ENCODE peak calls at places on chromosomes 5 and 9, in five cellular contexts. I is choroid plexus epithelial cell; D is epithelial cell of proximal tubule; F is stimulated activated CD4-positive, alpha-beta T cell treated with anti-CD3 and anti-CD28 coated beads, Interleukin-1b, Interleukin-23, amount 100 ng/mL, for 4 hours; C is glutamatergic neuron. W is an unnamed sample.

GRCh38 chr5:57094753-57095683 is 78.8 kb upstream of the GPBP1 start:
- DNase-seq in I (peak), D (no peak), F (no peak), C (peak), W (peak)

GRCh38 chr9:126203313-126203712 is 123.3 kb upstream of the MVB12B start:
- DNase-seq in I (no peak), D (no peak), F (no peak), C (no peak), W (peak)

GRCh38 chr5:9765421-9765820 is 135.3 kb upstream of the TAS2R1 start:
- DNase-seq in I (peak), D (no peak), F (no peak), C (no peak), W (no peak)

GRCh38 chr5:37721447-37721871 is 118.4 kb downstream of the GDNF start:
- DNase-seq in I (peak), D (no peak), F (no peak), C (no peak), W (no peak)

GRCh38 chr9:115111854-115112253 is 6.1 kb downstream of the TNC start:
- DNase-seq in I (no peak), D (no peak), F (no peak), C (no peak), W (no peak)

GRCh38 chr5:143304836-143305475 is 98.5 kb downstream of the NR3C1 start:
- DNase-seq in I (peak), D (no peak), F (no peak), C (no peak), W (no peak)

GRCh38 chr9:136079211-136079915 is 15.7 kb downstream of the NACC2 start:
- DNase-seq in I (peak), D (no peak), F (no peak), C (no peak), W (no peak)

GRCh38 chr5:147504001-147504400 is 5.9 kb downstream of the DPYSL3 start:
- DNase-seq in I (peak), D (no peak), F (no peak), C (no peak), W (no peak)

GRCh38 chr9:93669116-93669957 is 93.0 kb downstream of the PHF2 start:
- DNase-seq in I (no peak), D (no peak), F (no peak), C (peak), W (no peak)

GRCh38 chr5:13660072-13660471 is 284.4 kb downstream of the DNAH5 start:
- DNase-seq in I (peak), D (no peak), F (no peak), C (no peak), W (no peak)

GRCh38 chr5:179160584-179160983 is 100.4 kb downstream of the ZNF354C start:
- DNase-seq in I (no peak), D (no peak), F (no peak), C (no peak), W (peak)

GRCh38 chr5:164139423-164139822 is 634.0 kb downstream of the MAT2B start:
- DNase-seq in I (no peak), D (no peak), F (no peak), C (no peak), W (no peak)

GRCh38 chr9:114988962-114989599 is 58.7 kb upstream of the TNFSF8 start:
- DNase-seq in I (peak), D (no peak), F (no peak), C (no peak), W (no peak)

GRCh38 chr9:77726814-77727213 is 78.7 kb upstream of the GNA14 start:
- DNase-seq in I (no peak), D (no peak), F (no peak), C (no peak), W (no peak)

GRCh38 chr9:105554042-105554441 is 3.9 kb upstream of the FKTN start:
- DNase-seq in I (no peak), D (no peak), F (no peak), C (no peak), W (no peak)

GRCh38 chr5:142597546-142598337 is 88.1 kb downstream of the FGF1 start:
- DNase-seq in I (peak), D (no peak), F (no peak), C (peak), W (no peak)

GRCh38 chr5:11398728-11399127 is 505.5 kb downstream of the CTNND2 start:
- DNase-seq in I (no peak), D (no peak), F (no peak), C (no peak), W (no peak)

GRCh38 chr9:17052626-17053025 is 82.2 kb upstream of the CNTLN start:
- DNase-seq in I (no peak), D (no peak), F (no peak), C (no peak), W (no peak)

GRCh38 chr5:126919566-126919965 is 110.8 kb downstream of the MARCHF3 start:
- DNase-seq in I (no peak), D (no peak), F (no peak), C (no peak), W (no peak)

GRCh38 chr9:124786881-124787573 is 10.1 kb downstream of the OLFML2A start:
- DNase-seq in I (no peak), D (no peak), F (no peak), C (no peak), W (no peak)

GRCh38 chr9:116860509-116861120 is 173.5 kb downstream of the TRIM32 start:
- DNase-seq in I (peak), D (no peak), F (no peak), C (peak), W (peak)

GRCh38 chr5:138280915-138281314 is 6.5 kb upstream of the GFRA3 start:
- DNase-seq in I (no peak), D (no peak), F (no peak), C (no peak), W (no peak)

GRCh38 chr5:112192072-112192471 is 227.0 kb downstream of the EPB41L4A start:
- DNase-seq in I (no peak), D (no peak), F (no peak), C (no peak), W (no peak)

GRCh38 chr5:59152701-59153245 is 569.9 kb downstream of the RAB3C start:
- DNase-seq in I (no peak), D (no peak), F (no peak), C (no peak), W (no peak)

GRCh38 chr9:126508171-126508591 is 105.5 kb upstream of the LMX1B start:
- DNase-seq in I (no peak), D (no peak), F (no peak), C (peak), W (no peak)

GRCh38 chr5:1294839-1295649 is at the start of gene TERT:
- DNase-seq in I (no peak), D (no peak), F (peak), C (peak), W (peak)

GRCh38 chr5:94577466-94578245 is 40.7 kb downstream of the KIAA0825 start:
- DNase-seq in I (peak), D (no peak), F (no peak), C (no peak), W (no peak)

GRCh38 chr9:18281291-18281690 is 192.7 kb upstream of the ADAMTSL1 start:
- DNase-seq in I (no peak), D (no peak), F (no peak), C (no peak), W (no peak)

GRCh38 chr5:112681481-112681908 is 56.2 kb upstream of the APC start:
- DNase-seq in I (no peak), D (no peak), F (no peak), C (no peak), W (no peak)

GRCh38 chr5:174617910-174618309 is 106.5 kb upstream of the MSX2 start:
- DNase-seq in I (no peak), D (no peak), F (no peak), C (no peak), W (no peak)

GRCh38 chr9:89543057-89543456 is 45.1 kb upstream of the SEMA4D start:
- DNase-seq in I (no peak), D (no peak), F (no peak), C (no peak), W (no peak)

GRCh38 chr5:53937467-53937866 is 372.9 kb downstream of the ARL15 start:
- DNase-seq in I (no peak), D (no peak), F (no peak), C (no peak), W (no peak)

GRCh38 chr5:141517902-141518610 is 29.2 kb downstream of the PCDHGC5 start:
- DNase-seq in I (peak), D (no peak), F (no peak), C (no peak), W (no peak)

GRCh38 chr5:180113660-180114303 is 42.2 kb upstream of the RNF130 start:
- DNase-seq in I (no peak), D (no peak), F (no peak), C (no peak), W (no peak)

GRCh38 chr5:38208782-38209378 is 49.5 kb upstream of the EGFLAM start:
- DNase-seq in I (peak), D (no peak), F (no peak), C (peak), W (peak)

GRCh38 chr5:154403234-154403633 is 42.6 kb upstream of the SAP30L start:
- DNase-seq in I (no peak), D (no peak), F (no peak), C (no peak), W (no peak)

GRCh38 chr5:33120671-33121070 is 320.1 kb upstream of the TARS1 start:
- DNase-seq in I (peak), D (no peak), F (no peak), C (no peak), W (no peak)